ENCODE peak calls at places on chromosome 10, in six cellular contexts. P, K, Q, G, I and H are unnamed samples.

GRCh38 chr10:102517553-102517952 is 13.8 kb downstream of the SUFU start:
- DNase-seq in P (no peak), K (no peak), Q (no peak), G (no peak), I (no peak), H (no peak)

GRCh38 chr10:116080553-116080952 is 192.5 kb downstream of the GFRA1 start:
- DNase-seq in P (no peak), K (peak; percentile 70), Q (no peak), G (no peak), I (peak; percentile 8), H (no peak)

GRCh38 chr10:33556581-33556980 is 222.1 kb upstream of the NRP1 start:
- DNase-seq in P (no peak), K (no peak), Q (no peak), G (no peak), I (no peak), H (no peak)

GRCh38 chr10:112785089-112785488 is 165.0 kb upstream of the TCF7L2 start:
- DNase-seq in P (no peak), K (no peak), Q (no peak), G (no peak), I (no peak), H (peak; percentile 16)

GRCh38 chr10:30493609-30494530 is 59.9 kb downstream of the MAP3K8 start:
- DNase-seq in P (peak; percentile 59), K (no peak), Q (no peak), G (peak; percentile 26), I (peak; percentile 49), H (peak; percentile 45)

GRCh38 chr10:7345717-7346116 is 65.1 kb downstream of the SFMBT2 start:
- DNase-seq in P (no peak), K (no peak), Q (no peak), G (no peak), I (no peak), H (no peak)

GRCh38 chr10:105950410-105950809 is 1214.1 kb downstream of the SORCS1 start:
- DNase-seq in P (peak; percentile 20), K (peak; percentile 52), Q (peak; percentile 6), G (no peak), I (peak; percentile 65), H (no peak)

GRCh38 chr10:454860-455259 is 234.6 kb downstream of the DIP2C start:
- DNase-seq in P (no peak), K (no peak), Q (peak; percentile 61), G (no peak), I (peak; percentile 84), H (no peak)

GRCh38 chr10:5434017-5434753 is 21.8 kb downstream of the NET1 start:
- DNase-seq in P (no peak), K (no peak), Q (no peak), G (no peak), I (peak; percentile 43), H (no peak)

GRCh38 chr10:13092446-13093102 is 7.4 kb upstream of the OPTN start:
- DNase-seq in P (no peak), K (no peak), Q (no peak), G (no peak), I (no peak), H (no peak)

GRCh38 chr10:606767-607544 is 82.5 kb downstream of the DIP2C start:
- DNase-seq in P (no peak), K (no peak), Q (no peak), G (no peak), I (no peak), H (no peak)

GRCh38 chr10:85648279-85648754 is 718.3 kb downstream of the GRID1 start:
- DNase-seq in P (no peak), K (no peak), Q (no peak), G (no peak), I (no peak), H (no peak)

GRCh38 chr10:117001144-117001543 is 3.8 kb downstream of the SHTN1 start:
- DNase-seq in P (no peak), K (no peak), Q (no peak), G (no peak), I (no peak), H (no peak)

GRCh38 chr10:117134084-117135025 is 3.7 kb downstream of the VAX1 start:
- DNase-seq in P (no peak), K (peak; percentile 54), Q (no peak), G (no peak), I (no peak), H (no peak)

GRCh38 chr10:72910705-72911104 is 17.2 kb downstream of the OIT3 start:
- DNase-seq in P (no peak), K (no peak), Q (no peak), G (no peak), I (no peak), H (no peak)

GRCh38 chr10:68208424-68209042 is 23.4 kb downstream of the ATOH7 start:
- DNase-seq in P (peak; percentile 31), K (peak; percentile 93), Q (peak; percentile 5), G (no peak), I (peak; percentile 96), H (no peak)

GRCh38 chr10:23343591-23344225 is 889 bp downstream of the C10orf67 start:
- DNase-seq in P (peak; percentile 64), K (peak; percentile 77), Q (peak; percentile 8), G (peak; percentile 66), I (peak; percentile 47), H (peak; percentile 66)

GRCh38 chr10:70551971-70552422 is 50.5 kb downstream of the PRF1 start:
- DNase-seq in P (no peak), K (no peak), Q (no peak), G (no peak), I (no peak), H (peak; percentile 78)

GRCh38 chr10:79358811-79359210 is 11.5 kb downstream of the PPIF start:
- DNase-seq in P (peak; percentile 25), K (no peak), Q (no peak), G (no peak), I (peak; percentile 71), H (no peak)

GRCh38 chr10:131790021-131790420 is 110.8 kb upstream of the PPP2R2D start:
- DNase-seq in P (no peak), K (peak; percentile 45), Q (no peak), G (no peak), I (peak; percentile 1), H (no peak)

GRCh38 chr10:102280397-102281015 is 35.2 kb downstream of the GBF1 start:
- DNase-seq in P (no peak), K (no peak), Q (no peak), G (no peak), I (no peak), H (no peak)

GRCh38 chr10:112374724-112375541 is 1.0 kb downstream of the ACSL5 start:
- DNase-seq in P (no peak), K (no peak), Q (no peak), G (no peak), I (no peak), H (no peak)

GRCh38 chr10:98013122-98013521 is 17.3 kb downstream of the CRTAC1 start:
- DNase-seq in P (no peak), K (no peak), Q (no peak), G (no peak), I (no peak), H (no peak)

GRCh38 chr10:99393683-99394082 is 36.7 kb downstream of the GOT1 start:
- DNase-seq in P (no peak), K (no peak), Q (no peak), G (no peak), I (no peak), H (no peak)

GRCh38 chr10:118496525-118496924 is 98.9 kb downstream of the PRLHR start:
- DNase-seq in P (no peak), K (no peak), Q (no peak), G (no peak), I (no peak), H (no peak)

GRCh38 chr10:50469778-50470193 is 154.0 kb downstream of the SGMS1 start:
- DNase-seq in P (no peak), K (no peak), Q (no peak), G (no peak), I (peak; percentile 26), H (no peak)

GRCh38 chr10:18681971-18682403 is 22.8 kb downstream of the ARL5B start:
- DNase-seq in P (no peak), K (no peak), Q (no peak), G (no peak), I (peak; percentile 86), H (no peak)

GRCh38 chr10:36057731-36058130 is 415.6 kb upstream of the FZD8 start:
- DNase-seq in P (no peak), K (no peak), Q (no peak), G (no peak), I (no peak), H (no peak)

GRCh38 chr10:28939352-28940157 is 262.2 kb downstream of the BAMBI start:
- DNase-seq in P (peak; percentile 73), K (peak; percentile 88), Q (peak; percentile 40), G (peak; percentile 21), I (no peak), H (peak; percentile 74)

GRCh38 chr10:20017961-20018360 is 201.7 kb downstream of the PLXDC2 start:
- DNase-seq in P (no peak), K (no peak), Q (no peak), G (no peak), I (no peak), H (no peak)

GRCh38 chr10:60733826-60734225 is 44.5 kb upstream of the CDK1 start:
- DNase-seq in P (no peak), K (no peak), Q (no peak), G (no peak), I (peak; percentile 54), H (no peak)

GRCh38 chr10:37681617-37681999 is 175.8 kb downstream of the ZNF248 start:
- DNase-seq in P (no peak), K (no peak), Q (no peak), G (no peak), I (no peak), H (no peak)
- H3K9me3 ChIP-seq in P (no peaks in the 10 kb centered on the region), K (peaks cover 58% of the 10 kb centered on the region), Q (no peaks in the 10 kb centered on the region), G (no peaks in the 10 kb centered on the region), I (no peaks in the 10 kb centered on the region), H (peaks cover 22% of the 10 kb centered on the region)

GRCh38 chr10:103651783-103652476 is 158.4 kb downstream of the NEURL1 start:
- DNase-seq in P (no peak), K (no peak), Q (no peak), G (peak; percentile 65), I (no peak), H (no peak)
- H3K4me1 ChIP-seq in P (no peaks in the 10 kb centered on the region), K (peaks cover 13% of the 10 kb centered on the region), Q (peaks cover 7% of the 10 kb centered on the region), G (peaks cover 61% of the 10 kb centered on the region), I (no peaks in the 10 kb centered on the region), H (peaks cover 56% of the 10 kb centered on the region)

DNA sequence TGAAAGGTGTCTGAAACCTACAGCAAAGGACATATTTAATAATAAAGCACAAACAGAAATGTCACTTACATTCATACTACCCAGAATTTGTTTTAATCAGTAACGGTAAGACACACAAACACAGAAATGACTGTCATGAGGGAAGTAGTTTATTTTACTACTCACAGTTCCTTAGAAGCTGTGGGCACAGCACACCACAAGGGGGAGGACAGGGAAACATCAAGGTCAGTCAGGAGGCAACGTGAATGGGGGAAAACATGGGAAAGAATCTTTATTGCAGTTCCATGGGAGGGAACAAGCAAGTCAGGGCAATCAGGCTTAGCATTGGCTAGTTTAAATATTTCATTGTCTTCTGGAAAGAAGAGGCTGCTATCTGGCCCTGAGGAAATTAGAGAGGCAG is 123.8 kb upstream of the PDSS1 start:
- DNase-seq in P (no peak), K (peak; percentile 59), Q (no peak), G (no peak), I (no peak), H (no peak)
- TF ChIP-seq CTCF in P (no peak), K (peak; percentile 54), Q (no peak), G (no peak), I (no peak), H (no peak)

GRCh38 chr10:11879387-11880168 is 56.4 kb downstream of the PROSER2 start:
- DNase-seq in P (no peak), K (no peak), Q (no peak), G (no peak), I (no peak), H (no peak)
- H3K9me3 ChIP-seq in P (no peaks in the 10 kb centered on the region), K (no peaks in the 10 kb centered on the region), Q (no peaks in the 10 kb centered on the region), G (no peaks in the 10 kb centered on the region), I (no peaks in the 10 kb centered on the region), H (no peaks in the 10 kb centered on the region)

GRCh38 chr10:95790982-95791381 is 35.0 kb downstream of the ENTPD1 start:
- DNase-seq in P (no peak), K (no peak), Q (no peak), G (no peak), I (peak; percentile 42), H (no peak)
- H3K4me1 ChIP-seq in P (no peaks in the 10 kb centered on the region), K (no peaks in the 10 kb centered on the region), Q (no peaks in the 10 kb centered on the region), G (peaks cover 24% of the 10 kb centered on the region), I (peaks cover 12% of the 10 kb centered on the region), H (peaks cover 1% of the 10 kb centered on the region)